ENCODE peak calls at places on chromosome 20, in four cellular contexts. I, S, C and O are unnamed samples.

GRCh38 chr20:25014816-25015215 is 22.3 kb upstream of the APMAP start:
- DNase-seq in I (no peak), C (no peak), S (no peak), O (no peak)

GRCh38 chr20:53606364-53606985 is 12.8 kb upstream of the ZNF217 start:
- DNase-seq in S (peak), C (no peak), I (peak), O (peak)

GRCh38 chr20:63283397-63284082 is 9.4 kb upstream of the COL20A1 start:
- DNase-seq in C (no peak), I (no peak), S (no peak), O (no peak)

GRCh38 chr20:48831702-48832422 is 4.1 kb upstream of the PREX1 start:
- DNase-seq in S (peak), I (peak), C (no peak), O (peak)

GRCh38 chr20:52365688-52366087 is 174.1 kb upstream of the ZFP64 start:
- DNase-seq in S (no peak), C (no peak), I (no peak), O (no peak)

GRCh38 chr20:37344506-37345338 is 1.2 kb upstream of the SRC start:
- DNase-seq in S (no peak), C (no peak), I (no peak), O (no peak)

GRCh38 chr20:22861231-22861980 is 173.7 kb upstream of the SSTR4 start:
- DNase-seq in S (no peak), C (no peak), I (no peak), O (peak)

GRCh38 chr20:33299111-33299603 is 16.1 kb downstream of the BPIFB1 start:
- DNase-seq in C (no peak), S (peak), I (peak), O (peak)

GRCh38 chr20:63619505-63619904 is 7.4 kb downstream of the GMEB2 start:
- DNase-seq in I (no peak), C (no peak), S (no peak), O (no peak)

GRCh38 chr20:47799116-47799715 is 13.9 kb upstream of the SULF2 start:
- DNase-seq in S (no peak), C (no peak), I (no peak), O (no peak)

GRCh38 chr20:3103369-3104032 is 19.0 kb upstream of the AVP start:
- DNase-seq in S (no peak), C (no peak), I (no peak), O (no peak)

GRCh38 chr20:25100914-25101313 is 19.0 kb upstream of the VSX1 start:
- DNase-seq in S (no peak), I (no peak), C (no peak), O (no peak)

GRCh38 chr20:1899169-1899525 is 3.9 kb downstream of the SIRPA start:
- DNase-seq in I (no peak), C (no peak), S (no peak), O (no peak)

GRCh38 chr20:25281541-25281991 is 33.7 kb downstream of the PYGB start:
- DNase-seq in C (no peak), I (no peak), S (no peak), O (no peak)

GRCh38 chr20:348972-349841 is 2.3 kb downstream of the NRSN2 start:
- DNase-seq in C (no peak), S (no peak), I (no peak), O (no peak)

GRCh38 chr20:56202493-56203077 is 45.9 kb upstream of the MC3R start:
- DNase-seq in I (no peak), S (peak), C (no peak), O (no peak)

GRCh38 chr20:2871111-2871465 is 2.2 kb upstream of the PTPRA start:
- DNase-seq in C (no peak), S (no peak), I (peak), O (peak)

GRCh38 chr20:62686869-62687830 is 21.5 kb upstream of the NTSR1 start:
- DNase-seq in C (no peak), S (no peak), I (no peak), O (no peak)

GRCh38 chr20:22999756-23000155 is 35.4 kb upstream of the SSTR4 start:
- DNase-seq in C (no peak), I (peak), S (peak), O (peak)

GRCh38 chr20:40279390-40279789 is 409.6 kb downstream of the MAFB start:
- DNase-seq in S (peak), I (peak), C (peak), O (peak)

GRCh38 chr20:46621492-46621891 is 29.8 kb downstream of the SLC13A3 start:
- DNase-seq in S (no peak), I (peak), C (peak), O (peak)

GRCh38 chr20:44026932-44027685 is 112.5 kb downstream of the TOX2 start:
- DNase-seq in S (peak), C (no peak), I (no peak), O (peak)

GRCh38 chr20:1017677-1018076 is 15.6 kb upstream of the RSPO4 start:
- DNase-seq in I (no peak), C (no peak), S (no peak), O (no peak)